ENCODE peak calls at places on chromosomes 11 and 22, in six cellular contexts. Z is GM23248, A is SJSA1, H is neural progenitor cell, T is thoracic aorta, M is endothelial cell of umbilical vein. E is an unnamed sample.

GRCh38 chr11:116656011-116656410 is 116.8 kb downstream of the BUD13 start:
- DNase-seq in Z (no peak), A (no peak), H (no peak), T (no peak), M (no peak), E (no peak)

GRCh38 chr22:43795320-43795719 is 16.8 kb downstream of the EFCAB6 start:
- DNase-seq in Z (no peak), A (no peak), H (no peak), T (no peak), M (no peak), E (no peak)

GRCh38 chr22:17913705-17914282 is 110.6 kb downstream of the MICAL3 start:
- DNase-seq in Z (peak; percentile 31), A (no peak), H (no peak), T (no peak), M (no peak), E (no peak)

GRCh38 chr11:38169286-38169685 is 1571.2 kb upstream of the RAG2 start:
- DNase-seq in Z (peak; percentile 3), A (no peak), H (no peak), T (no peak), M (peak; percentile 44), E (no peak)

GRCh38 chr11:64721359-64721699 is 1.7 kb downstream of the NRXN2 start:
- DNase-seq in Z (no peak), A (no peak), H (no peak), T (no peak), M (no peak), E (no peak)

GRCh38 chr11:8593935-8594909 is at the start of gene STK33:
- DNase-seq in Z (peak; percentile 28), A (no peak), H (peak; percentile 93), T (no peak), M (no peak), E (peak; percentile 66)

GRCh38 chr11:116829525-116830183 is at the start of gene APOC3:
- DNase-seq in Z (peak; percentile 61), A (no peak), H (no peak), T (no peak), M (no peak), E (peak; percentile 72)

GRCh38 chr11:46120711-46121327 is 435 bp downstream of the PHF21A start:
- DNase-seq in Z (peak; percentile 74), A (peak; percentile 97), H (peak; percentile 82), T (no peak), M (peak; percentile 72), E (no peak)

GRCh38 chr11:45097721-45098493 is 48.5 kb upstream of the PRDM11 start:
- DNase-seq in Z (peak; percentile 62), A (peak; percentile 46), H (peak; percentile 93), T (peak; percentile 29), M (peak; percentile 43), E (peak; percentile 31)

GRCh38 chr22:43553451-43554258 is 141.8 kb downstream of the MPPED1 start:
- DNase-seq in Z (no peak), A (no peak), H (no peak), T (no peak), M (no peak), E (no peak)

GRCh38 chr11:67436459-67437081 is 912 bp downstream of the PTPRCAP start:
- DNase-seq in Z (no peak), A (no peak), H (no peak), T (no peak), M (no peak), E (peak; percentile 46)

GRCh38 chr11:72575533-72576170 is 98.6 kb downstream of the PDE2A start:
- DNase-seq in Z (no peak), A (no peak), H (no peak), T (peak; percentile 1), M (no peak), E (no peak)

GRCh38 chr11:70610561-70610960 is 212.2 kb downstream of the CTTN start:
- DNase-seq in Z (no peak), A (no peak), H (no peak), T (no peak), M (no peak), E (no peak)

GRCh38 chr22:37235897-37236607 is 8.0 kb downstream of the RAC2 start:
- DNase-seq in Z (no peak), A (no peak), H (no peak), T (no peak), M (no peak), E (no peak)

GRCh38 chr22:37267128-37267587 is 15.2 kb upstream of the CYTH4 start:
- DNase-seq in Z (peak; percentile 57), A (peak; percentile 57), H (peak; percentile 88), T (no peak), M (peak; percentile 52), E (peak; percentile 37)

GRCh38 chr22:18113680-18114394 is 3.2 kb downstream of the TUBA8 start:
- DNase-seq in Z (no peak), A (no peak), H (no peak), T (no peak), M (no peak), E (no peak)

GRCh38 chr11:65640483-65641207 is 2.7 kb downstream of the SIPA1 start:
- DNase-seq in Z (no peak), A (no peak), H (no peak), T (no peak), M (no peak), E (peak; percentile 42)

GRCh38 chr22:24994070-24994763 is 41.7 kb downstream of the KIAA1671 start:
- DNase-seq in Z (peak; percentile 88), A (no peak), H (peak; percentile 31), T (no peak), M (no peak), E (peak; percentile 91)

GRCh38 chr22:19974233-19974861 is 32.7 kb upstream of the TXNRD2 start:
- DNase-seq in Z (peak; percentile 63), A (peak; percentile 45), H (peak; percentile 92), T (no peak), M (peak; percentile 92), E (peak; percentile 50)

GRCh38 chr11:70483077-70483861 is 84.9 kb downstream of the CTTN start:
- DNase-seq in Z (peak; percentile 58), A (peak; percentile 33), H (no peak), T (no peak), M (no peak), E (peak; percentile 67)

GRCh38 chr11:133157180-133157579 is 375.1 kb downstream of the OPCML start:
- DNase-seq in Z (peak; percentile 15), A (no peak), H (peak; percentile 68), T (no peak), M (no peak), E (no peak)

GRCh38 chr11:1059759-1060158 is 14.9 kb upstream of the MUC2 start:
- DNase-seq in Z (no peak), A (no peak), H (no peak), T (no peak), M (no peak), E (no peak)

GRCh38 chr22:44269117-44269498 is 43.6 kb downstream of the SHISAL1 start:
- DNase-seq in Z (no peak), A (no peak), H (no peak), T (no peak), M (no peak), E (no peak)

DNA sequence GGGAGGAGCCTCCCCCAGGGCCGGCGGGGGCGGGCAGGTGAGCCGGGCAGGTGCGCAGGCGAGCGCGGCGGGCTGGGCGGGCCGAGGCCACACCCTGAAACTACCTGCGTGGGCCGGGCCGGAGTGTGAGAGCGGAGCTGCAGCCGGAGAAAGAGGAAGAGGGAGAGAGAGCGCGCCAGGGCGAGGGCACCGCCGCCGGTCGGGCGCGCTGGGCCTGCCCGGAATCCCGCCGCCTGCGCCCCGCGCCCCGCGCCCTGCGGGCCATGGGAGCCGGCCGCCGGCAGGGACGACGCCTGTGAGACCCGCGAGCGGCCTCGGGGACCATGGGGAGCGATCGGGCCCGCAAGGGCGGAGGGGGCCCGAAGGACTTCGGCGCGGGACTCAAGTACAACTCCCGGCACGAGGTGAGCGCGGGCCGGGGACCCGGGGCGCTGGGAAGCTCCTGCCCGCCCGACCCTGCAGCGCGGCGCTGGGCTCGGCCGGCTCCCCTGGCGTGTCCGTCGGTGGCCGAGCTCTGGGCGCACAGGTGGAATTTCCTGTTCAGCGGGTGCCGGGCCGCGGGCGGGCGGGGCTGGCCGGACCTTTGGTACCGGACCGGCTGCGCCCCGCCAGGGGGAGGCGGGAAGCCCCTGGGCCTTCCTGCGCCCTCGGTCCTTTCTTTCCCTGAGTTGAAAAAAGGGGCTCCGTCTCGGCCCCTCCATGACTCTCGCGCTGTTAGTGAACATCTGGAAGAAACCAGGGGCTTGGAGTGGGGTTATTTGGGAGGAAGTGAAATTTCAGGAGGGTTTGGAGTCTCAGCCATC is at the start of gene ST14:
- DNase-seq in Z (peak; percentile 20), A (no peak), H (peak; percentile 58), T (no peak), M (no peak), E (peak; percentile 85)
- H3K27ac ChIP-seq in Z (no peak within 1 kb of the TSS), A (no peak within 1 kb of the TSS), H (no peak within 1 kb of the TSS), T (no peak within 1 kb of the TSS), M (no peak within 1 kb of the TSS), E (peak within 1 kb of the TSS; percentile 87)

DNA sequence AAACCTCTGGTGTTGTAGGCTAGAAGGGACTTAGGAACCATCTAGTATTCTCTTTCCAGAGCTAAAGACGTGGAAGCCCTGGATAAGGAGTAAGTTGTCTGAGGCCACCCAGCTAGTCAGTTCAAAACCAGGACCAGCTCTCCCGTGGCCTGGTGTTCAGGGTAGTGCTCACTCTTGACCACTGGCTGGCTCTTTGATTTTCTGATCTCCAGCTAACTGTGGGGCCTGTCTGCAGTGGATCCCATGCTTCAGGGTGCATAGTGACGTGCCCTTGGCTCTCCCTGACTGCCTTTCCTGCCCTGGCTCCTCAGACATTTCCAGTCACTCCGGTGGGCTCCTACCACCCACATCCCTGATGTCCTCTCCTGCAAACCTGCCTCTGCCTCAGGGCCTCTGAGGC is 1.3 kb downstream of the CLMP start:
- DNase-seq in Z (peak; percentile 55), A (peak; percentile 23), H (no peak), T (no peak), M (no peak), E (no peak)
- H3K4me1 ChIP-seq in Z (peaks cover 65% of the 10 kb centered on the region), A (peaks cover 29% of the 10 kb centered on the region), H (peaks cover 28% of the 10 kb centered on the region), T (peaks cover 58% of the 10 kb centered on the region), M (peaks cover 8% of the 10 kb centered on the region), E (no peaks in the 10 kb centered on the region)

GRCh38 chr11:103091024-103091423 is 936 bp downstream of the DCUN1D5 start:
- DNase-seq in Z (peak; percentile 54), A (peak; percentile 1), H (peak; percentile 16), T (no peak), M (peak; percentile 29), E (peak; percentile 21)
- H3K27ac ChIP-seq in Z (peak overlapping the region; percentile 89), A (no peak overlapping the region), H (no peak overlapping the region), T (no peak overlapping the region), M (no peak overlapping the region), E (no peak overlapping the region)

GRCh38 chr11:35160248-35160820 is 21.4 kb downstream of the CD44 start:
- DNase-seq in Z (no peak), A (no peak), H (no peak), T (no peak), M (no peak), E (no peak)

GRCh38 chr11:35160902-35161585 is 22.1 kb downstream of the CD44 start:
- DNase-seq in Z (no peak), A (no peak), H (no peak), T (no peak), M (no peak), E (no peak)

GRCh38 chr11:35158371-35159081 is 19.6 kb downstream of the CD44 start:
- DNase-seq in Z (peak; percentile 50), A (no peak), H (no peak), T (no peak), M (peak; percentile 28), E (no peak)

GRCh38 chr11:35157814-35158213 is 18.8 kb downstream of the CD44 start:
- DNase-seq in Z (no peak), A (no peak), H (no peak), T (no peak), M (no peak), E (no peak)

DNA sequence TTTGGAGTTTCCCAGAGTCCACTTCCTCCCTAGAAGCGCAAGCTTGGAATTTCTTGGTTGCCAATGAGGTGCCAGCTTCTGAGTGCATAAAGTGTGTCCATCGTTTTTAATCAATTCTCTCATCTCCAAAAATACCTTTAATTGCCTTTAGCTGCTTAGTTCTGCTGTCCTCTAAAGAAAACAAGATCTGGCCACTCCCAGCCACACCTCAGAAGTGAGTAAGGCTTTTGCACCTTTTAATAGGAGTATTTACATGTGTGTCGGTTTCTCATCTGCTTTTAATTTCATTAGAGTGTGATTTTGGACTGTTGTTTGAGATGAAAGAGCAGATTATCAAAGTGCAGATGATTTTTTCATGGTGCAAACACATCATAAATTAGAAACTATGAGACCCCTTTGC is 20.1 kb downstream of the CD44 start:
- DNase-seq in Z (no peak), A (no peak), H (no peak), T (no peak), M (no peak), E (no peak)
- H3K4me1 ChIP-seq in Z (peaks cover 80% of the 10 kb centered on the region), A (peaks cover 52% of the 10 kb centered on the region), H (peaks cover 16% of the 10 kb centered on the region), T (peaks cover 92% of the 10 kb centered on the region), M (peaks cover 26% of the 10 kb centered on the region), E (no peaks in the 10 kb centered on the region)

E was measured in small intestine.